ENCODE peak calls at places on chromosomes 11 and 22, in ten cellular contexts. H is prostate gland, R is upper lobe of left lung, C is body of pancreas, P is Peyer's patch, U is A549, J is stomach, T is testis, Z is IMR-90, D is uterus. Y is an unnamed sample.

GRCh38 chr22:45009881-45010531 is at the start of gene PHF21B:
- DNase-seq in H (peak), R (peak), C (peak), P (no peak), U (peak), J (peak), T (peak), Z (peak), D (peak), Y (no peak)

GRCh38 chr11:120863359-120863758 is 160.5 kb upstream of the TBCEL start:
- DNase-seq in H (no peak), R (no peak), C (no peak), P (no peak), U (no peak), J (no peak), T (no peak), Z (peak), D (no peak), Y (no peak)

GRCh38 chr11:122234257-122234656 is 118.2 kb upstream of the BLID start:
- DNase-seq in H (no peak), R (no peak), C (no peak), P (no peak), U (no peak), J (no peak), T (no peak), Z (no peak), D (no peak), Y (no peak)

GRCh38 chr11:96000064-96000463 is 76.2 kb upstream of the MTMR2 start:
- DNase-seq in H (no peak), R (no peak), C (no peak), P (no peak), U (no peak), J (no peak), T (no peak), Z (no peak), D (no peak), Y (no peak)

GRCh38 chr11:10762185-10762584 is 11.1 kb downstream of the CTR9 start:
- DNase-seq in H (no peak), R (no peak), C (no peak), P (no peak), U (no peak), J (no peak), T (no peak), Z (no peak), D (no peak), Y (no peak)

GRCh38 chr11:77589521-77590193 is at the start of gene AQP11:
- DNase-seq in H (peak), R (peak), C (peak), P (peak), U (peak), J (peak), T (peak), Z (peak), D (peak), Y (peak)

GRCh38 chr11:61657566-61657965 is 22.6 kb upstream of the DAGLA start:
- DNase-seq in H (peak), R (no peak), C (peak), P (no peak), U (no peak), J (no peak), T (no peak), Z (no peak), D (no peak), Y (no peak)

GRCh38 chr11:120173771-120174170 is 35.9 kb upstream of the TRIM29 start:
- DNase-seq in H (no peak), R (no peak), C (no peak), P (no peak), U (no peak), J (no peak), T (no peak), Z (no peak), D (no peak), Y (no peak)

GRCh38 chr22:32897400-32897799 is 95.9 kb downstream of the TIMP3 start:
- DNase-seq in H (no peak), R (no peak), C (no peak), P (no peak), U (no peak), J (no peak), T (no peak), Z (peak), D (no peak), Y (no peak)

GRCh38 chr11:111457731-111458368 is 54.3 kb downstream of the BTG4 start:
- DNase-seq in H (no peak), R (peak), C (no peak), P (no peak), U (no peak), J (no peak), T (no peak), Z (no peak), D (no peak), Y (no peak)

GRCh38 chr11:86138958-86139357 is 70.1 kb upstream of the PICALM start:
- DNase-seq in H (no peak), R (no peak), C (peak), P (no peak), U (no peak), J (no peak), T (no peak), Z (no peak), D (no peak), Y (no peak)

GRCh38 chr11:64409707-64410395 is 50.9 kb downstream of the RPS6KA4 start:
- DNase-seq in H (no peak), R (no peak), C (peak), P (no peak), U (no peak), J (no peak), T (peak), Z (peak), D (peak), Y (no peak)

GRCh38 chr11:43447124-43447523 is 88.4 kb downstream of the TTC17 start:
- DNase-seq in H (no peak), R (no peak), C (no peak), P (no peak), U (no peak), J (no peak), T (no peak), Z (no peak), D (no peak), Y (no peak)

GRCh38 chr11:68312117-68312779 is at the start of gene LRP5:
- DNase-seq in H (no peak), R (peak), C (peak), P (no peak), U (no peak), J (no peak), T (no peak), Z (peak), D (no peak), Y (no peak)

GRCh38 chr22:17272511-17272991 is 53.3 kb upstream of the ADA2 start:
- DNase-seq in H (no peak), R (no peak), C (no peak), P (no peak), U (no peak), J (no peak), T (no peak), Z (no peak), D (no peak), Y (no peak)

GRCh38 chr11:125070699-125071254 is 7.7 kb downstream of the SLC37A2 start:
- DNase-seq in H (no peak), R (no peak), C (peak), P (peak), U (no peak), J (peak), T (peak), Z (peak), D (peak), Y (peak)

GRCh38 chr22:37240941-37241320 is 3.1 kb downstream of the RAC2 start:
- DNase-seq in H (no peak), R (no peak), C (no peak), P (no peak), U (no peak), J (no peak), T (no peak), Z (no peak), D (no peak), Y (no peak)

GRCh38 chr11:63866211-63866610 is 27.3 kb downstream of the MARK2 start:
- DNase-seq in H (peak), R (no peak), C (peak), P (no peak), U (no peak), J (peak), T (peak), Z (peak), D (no peak), Y (peak)

GRCh38 chr11:30878400-30878799 is 292.2 kb upstream of the MPPED2 start:
- DNase-seq in H (no peak), R (no peak), C (no peak), P (no peak), U (no peak), J (no peak), T (no peak), Z (no peak), D (no peak), Y (no peak)

GRCh38 chr22:33476716-33477115 is 418.5 kb upstream of the SYN3 start:
- DNase-seq in H (no peak), R (no peak), C (no peak), P (no peak), U (peak), J (no peak), T (peak), Z (peak), D (no peak), Y (no peak)

GRCh38 chr11:73875840-73876239 is 806 bp downstream of the COA4 start:
- DNase-seq in H (no peak), R (no peak), C (no peak), P (no peak), U (no peak), J (no peak), T (no peak), Z (no peak), D (no peak), Y (no peak)

GRCh38 chr11:113313601-113314000 is 782 bp upstream of the TTC12 start:
- DNase-seq in H (no peak), R (no peak), C (no peak), P (no peak), U (no peak), J (no peak), T (no peak), Z (peak), D (no peak), Y (no peak)
- H3K4me3 ChIP-seq in H (no peak), R (no peak), C (no peak), P (no peak), U (no peak), J (no peak), T (peak), Z (no peak), D (no peak), Y (no peak)

GRCh38 chr11:79437981-79438630 is 2.7 kb downstream of the TENM4 start:
- DNase-seq in H (peak), R (peak), C (no peak), P (no peak), U (no peak), J (no peak), T (peak), Z (peak), D (no peak), Y (no peak)
- TF ChIP-seq POLR2A in H (no peak), R (no peak), C (no peak), P (no peak), U (no peak), J (no peak), T (no peak), Z (no peak), D (no peak), Y (no peak)

GRCh38 chr11:7667460-7667859 is 5.8 kb downstream of the CYB5R2 start:
- DNase-seq in H (no peak), R (no peak), C (no peak), P (no peak), U (no peak), J (no peak), T (no peak), Z (peak), D (no peak), Y (no peak)
- H3K4me3 ChIP-seq in H (no peak), R (no peak), C (no peak), P (no peak), U (no peak), J (no peak), T (no peak), Z (no peak), D (no peak), Y (no peak)

GRCh38 chr11:75532200-75532972 is 6.6 kb upstream of the GDPD5 start:
- DNase-seq in H (peak), R (no peak), C (peak), P (peak), U (peak), J (peak), T (peak), Z (peak), D (peak), Y (peak)

GRCh38 chr11:75536786-75537629 is 11.3 kb upstream of the GDPD5 start:
- DNase-seq in H (no peak), R (no peak), C (no peak), P (no peak), U (no peak), J (no peak), T (no peak), Z (peak), D (no peak), Y (no peak)

GRCh38 chr11:75533843-75534242 is 8.1 kb upstream of the GDPD5 start:
- DNase-seq in H (no peak), R (no peak), C (no peak), P (no peak), U (no peak), J (no peak), T (no peak), Z (no peak), D (no peak), Y (no peak)

GRCh38 chr11:75535039-75535563 is 9.4 kb upstream of the GDPD5 start:
- DNase-seq in H (no peak), R (no peak), C (no peak), P (no peak), U (no peak), J (no peak), T (no peak), Z (no peak), D (no peak), Y (no peak)

GRCh38 chr11:75534291-75535038 is 8.7 kb upstream of the GDPD5 start:
- DNase-seq in H (peak), R (no peak), C (no peak), P (no peak), U (no peak), J (peak), T (no peak), Z (no peak), D (no peak), Y (no peak)
- TF ChIP-seq POLR2A in H (no peak), R (no peak), C (no peak), P (no peak), U (no peak), J (no peak), T (no peak), Z (no peak), D (no peak), Y (no peak)

Y was measured in lower leg skin.